ENCODE peak calls at places on chromosome 9, in four cellular contexts. X is GM12878, P is SK-N-SH, E is K562. C is an unnamed sample.

GRCh38 chr9:121499427-121500164 is at the start of gene GGTA1:
- DNase-seq in X (no peak), E (peak), P (peak), C (peak)

GRCh38 chr9:120619751-120620655 is 40.0 kb upstream of the CDK5RAP2 start:
- DNase-seq in X (peak), P (peak), E (peak), C (peak)

GRCh38 chr9:120689860-120690259 is 24.4 kb downstream of the MEGF9 start:
- DNase-seq in X (no peak), E (no peak), P (no peak), C (no peak)

GRCh38 chr9:100285601-100286000 is 67.1 kb downstream of the TEX10 start:
- DNase-seq in E (no peak), P (no peak), X (no peak), C (no peak)

GRCh38 chr9:106893088-106893487 is 30.1 kb downstream of the ZNF462 start:
- DNase-seq in P (no peak), E (no peak), X (no peak), C (no peak)

GRCh38 chr9:83066771-83067170 is 3.8 kb upstream of the RASEF start:
- DNase-seq in P (no peak), E (no peak), X (no peak), C (no peak)

GRCh38 chr9:81912135-81912534 is 16.1 kb upstream of the SPATA31D4 start:
- DNase-seq in E (no peak), X (no peak), P (no peak), C (no peak)

GRCh38 chr9:125446581-125447094 is 185.0 kb downstream of the GAPVD1 start:
- DNase-seq in E (no peak), P (no peak), X (peak), C (no peak)

GRCh38 chr9:563200-563599 is 278.3 kb upstream of the DMRT1 start:
- DNase-seq in E (no peak), X (no peak), P (no peak), C (no peak)

GRCh38 chr9:105091004-105091640 is 153.3 kb upstream of the SLC44A1 start:
- DNase-seq in E (no peak), P (no peak), X (no peak), C (no peak)

GRCh38 chr9:83473488-83473971 is 64.7 kb downstream of the FRMD3 start:
- DNase-seq in E (no peak), P (no peak), X (peak), C (no peak)

GRCh38 chr9:86893811-86894490 is 53.4 kb downstream of the GAS1 start:
- DNase-seq in X (no peak), P (no peak), E (no peak), C (peak)

GRCh38 chr9:136336156-136336860 is 9.0 kb downstream of the GPSM1 start:
- DNase-seq in P (no peak), X (no peak), E (peak), C (no peak)

GRCh38 chr9:113957778-113958430 is 81.8 kb downstream of the ZNF618 start:
- DNase-seq in P (no peak), X (no peak), E (no peak), C (no peak)

GRCh38 chr9:93505518-93506123 is 52.2 kb upstream of the FAM120AOS start:
- DNase-seq in P (no peak), X (no peak), E (no peak), C (no peak)

GRCh38 chr9:120708526-120709224 is 5.6 kb downstream of the MEGF9 start:
- DNase-seq in X (no peak), P (no peak), E (no peak), C (no peak)

GRCh38 chr9:90846770-90847419 is 45.3 kb downstream of the SYK start:
- DNase-seq in E (no peak), P (no peak), X (no peak), C (no peak)

GRCh38 chr9:121192959-121193645 is 8.6 kb downstream of the RAB14 start:
- DNase-seq in P (no peak), X (no peak), E (no peak), C (no peak)

GRCh38 chr9:83299556-83299955 is 236.6 kb upstream of the RASEF start:
- DNase-seq in E (no peak), P (no peak), X (no peak), C (no peak)

GRCh38 chr9:80320916-80321315 is 749.2 kb downstream of the TLE4 start:
- DNase-seq in X (no peak), P (no peak), E (no peak), C (no peak)

GRCh38 chr9:26502311-26502710 is 390.3 kb downstream of the CAAP1 start:
- DNase-seq in X (no peak), E (no peak), P (no peak), C (peak)

GRCh38 chr9:116800885-116801284 is 113.8 kb downstream of the TRIM32 start:
- DNase-seq in E (no peak), X (no peak), P (no peak), C (no peak)

GRCh38 chr9:14320272-14321245 is 6.6 kb upstream of the NFIB start:
- DNase-seq in P (no peak), E (peak), X (no peak), C (no peak)

GRCh38 chr9:87853289-87853688 is 29.4 kb upstream of the SPATA31E1 start:
- DNase-seq in P (no peak), X (no peak), E (no peak), C (no peak)

GRCh38 chr9:93683331-93684134 is 107.1 kb downstream of the PHF2 start:
- DNase-seq in P (peak), X (no peak), E (no peak), C (peak)

GRCh38 chr9:137666950-137667670 is 48.3 kb downstream of the EHMT1 start:
- DNase-seq in X (no peak), E (no peak), P (no peak), C (peak)

GRCh38 chr9:19371942-19372341 is 8.1 kb downstream of the RPS6 start:
- DNase-seq in X (no peak), E (no peak), P (peak), C (no peak)

GRCh38 chr9:75658301-75658919 is 232.1 kb upstream of the PCSK5 start:
- DNase-seq in X (no peak), E (no peak), P (no peak), C (no peak)

GRCh38 chr9:93659837-93660177 is 83.4 kb downstream of the PHF2 start:
- DNase-seq in P (no peak), E (no peak), X (no peak), C (no peak)

GRCh38 chr9:6931913-6932312 is 174.1 kb downstream of the KDM4C start:
- DNase-seq in P (no peak), X (no peak), E (peak), C (no peak)

GRCh38 chr9:7653262-7653661 is 146.3 kb downstream of the DMAC1 start:
- DNase-seq in E (no peak), X (no peak), P (no peak), C (no peak)

GRCh38 chr9:136901516-136902258 is 15.4 kb downstream of the TRAF2 start:
- DNase-seq in P (no peak), E (peak), X (peak), C (no peak)

DNA sequence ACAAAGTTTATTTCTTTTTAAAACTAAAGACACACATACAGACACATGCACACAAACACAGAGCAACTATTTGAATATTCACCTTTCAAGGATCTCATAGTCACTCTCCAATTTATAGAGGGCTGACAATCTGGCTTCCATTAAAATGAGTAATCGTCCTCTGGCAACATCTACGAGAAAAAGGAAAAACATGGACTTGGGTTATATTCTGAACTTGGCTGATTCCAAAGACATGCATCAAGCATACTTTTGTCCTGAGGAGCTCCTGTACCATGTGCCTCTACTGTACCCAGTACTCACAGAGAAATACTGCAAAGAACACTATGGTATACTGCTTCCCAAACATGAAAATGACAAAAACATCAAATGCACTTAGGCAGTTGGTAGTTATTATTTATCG is 15.4 kb downstream of the IARS1 start:
- DNase-seq in X (no peak), P (no peak), E (no peak), C (no peak)
- TF ChIP-seq USF1 in X (no peak), P (no peak), E (no peak), C (no peak)

GRCh38 chr9:34454571-34455065 is 3.8 kb downstream of the FAM219A start:
- DNase-seq in E (peak), P (peak), X (no peak), C (no peak)
- TF ChIP-seq USF1 in E (no peak), P (no peak), X (no peak), C (no peak)

GRCh38 chr9:126805546-126806262 is 864 bp downstream of the ZBTB43 start:
- DNase-seq in X (peak), P (no peak), E (peak), C (no peak)
- TF ChIP-seq USF1 in X (no peak), P (no peak), E (peak), C (no peak)

GRCh38 chr9:110583237-110583636 is 3.7 kb upstream of the SVEP1 start:
- DNase-seq in X (no peak), E (no peak), P (no peak), C (no peak)
- TF ChIP-seq USF1 in X (no peak), E (no peak), P (no peak), C (no peak)

GRCh38 chr9:115524467-115525059 is 406.6 kb upstream of the TNC start:
- DNase-seq in E (no peak), P (peak), X (no peak), C (no peak)
- TF ChIP-seq USF1 in E (no peak), P (no peak), X (no peak), C (no peak)

GRCh38 chr9:129225815-129226214 is 47.8 kb upstream of the IER5L start:
- DNase-seq in P (peak), E (peak), X (no peak), C (peak)
- TF ChIP-seq USF1 in P (no peak), E (no peak), X (no peak), C (no peak)

GRCh38 chr9:133973111-133973790 is 18.9 kb downstream of the VAV2 start:
- DNase-seq in E (no peak), P (no peak), X (no peak), C (no peak)

GRCh38 chr9:133974631-133975341 is 17.3 kb downstream of the VAV2 start:
- DNase-seq in X (no peak), E (no peak), P (peak), C (no peak)

GRCh38 chr9:133972041-133972970 is 19.8 kb downstream of the VAV2 start:
- DNase-seq in E (no peak), P (no peak), X (no peak), C (no peak)

GRCh38 chr9:133975511-133975910 is 16.6 kb downstream of the VAV2 start:
- DNase-seq in P (no peak), X (no peak), E (no peak), C (no peak)

GRCh38 chr9:133973791-133974630 is 18.1 kb downstream of the VAV2 start:
- DNase-seq in X (no peak), E (no peak), P (peak), C (no peak)
- TF ChIP-seq USF1 in X (no peak), E (no peak), P (no peak), C (no peak)